ENCODE peak calls at places on chromosome 5, in four cellular contexts. R is T follicular helper cell; X is activated CD8-positive, alpha-beta memory T cell treated with anti-CD3 and anti-CD28 coated beads, Interleukin-2, amount 50 U/mL, for 48 hours; S is progenitor cell of endocrine pancreas. L is an unnamed sample.

GRCh38 chr5:119022773-119023172 is 34.4 kb upstream of the DTWD2 start:
- DNase-seq in S (no peak), R (no peak), X (no peak), L (no peak)

GRCh38 chr5:136082390-136083193 is 50.1 kb upstream of the SMAD5 start:
- DNase-seq in R (peak), X (peak), S (peak), L (peak)

GRCh38 chr5:138573949-138574670 is 1.1 kb downstream of the HSPA9 start:
- DNase-seq in S (no peak), X (no peak), R (no peak), L (no peak)

GRCh38 chr5:171858303-171858702 is 72.7 kb downstream of the SMIM23 start:
- DNase-seq in R (no peak), X (no peak), S (no peak), L (no peak)

GRCh38 chr5:133981714-133982113 is 13.3 kb upstream of the C5orf15 start:
- DNase-seq in R (no peak), X (no peak), S (no peak), L (no peak)

GRCh38 chr5:102582706-102583105 is 83.9 kb upstream of the SLCO6A1 start:
- DNase-seq in S (no peak), X (no peak), R (no peak), L (no peak)

GRCh38 chr5:168226012-168226411 is 65.4 kb upstream of the WWC1 start:
- DNase-seq in R (no peak), S (no peak), X (no peak), L (no peak)

GRCh38 chr5:154519375-154519774 is 41.3 kb upstream of the HAND1 start:
- DNase-seq in S (no peak), R (no peak), X (no peak), L (no peak)

GRCh38 chr5:139845846-139846681 is 50.5 kb downstream of the PSD2 start:
- DNase-seq in X (no peak), R (no peak), S (no peak), L (no peak)

GRCh38 chr5:33981408-33982171 is 2.9 kb downstream of the SLC45A2 start:
- DNase-seq in X (no peak), S (no peak), R (no peak), L (no peak)

GRCh38 chr5:71899865-71900342 is 180.8 kb downstream of the CARTPT start:
- DNase-seq in S (no peak), R (no peak), X (no peak), L (no peak)

GRCh38 chr5:32866138-32866537 is 155.0 kb downstream of the NPR3 start:
- DNase-seq in S (no peak), X (no peak), R (no peak), L (no peak)

GRCh38 chr5:34806532-34806931 is 32.4 kb upstream of the TTC23L start:
- DNase-seq in S (no peak), X (no peak), R (no peak), L (no peak)